ENCODE peak calls at places on chromosome 17, in five cellular contexts. F is H1, V is psoas muscle, W is mammary epithelial cell, C is right lobe of liver. O is an unnamed sample.
A peak's percentile ranks its signal among the peaks of the same experiment; 100 is the strongest.

GRCh38 chr17:71287246-71287828 is 833.5 kb upstream of the SOX9 start:
- DNase-seq in C (no peak), W (no peak), V (no peak), F (peak; percentile 46), O (no peak)

GRCh38 chr17:60229189-60229802 is 79.5 kb downstream of the CA4 start:
- DNase-seq in F (no peak), C (no peak), V (no peak), W (no peak), O (no peak)

GRCh38 chr17:57788710-57789109 is 43.6 kb upstream of the CCDC182 start:
- DNase-seq in W (no peak), C (no peak), V (no peak), F (no peak), O (no peak)

GRCh38 chr17:17300624-17301568 is 2.3 kb upstream of the NT5M start:
- DNase-seq in C (peak; percentile 45), V (peak; percentile 44), W (peak; percentile 26), F (peak; percentile 93), O (no peak)

GRCh38 chr17:61054430-61054829 is 345.2 kb upstream of the TBX2 start:
- DNase-seq in C (no peak), W (no peak), F (no peak), V (no peak), O (no peak)

GRCh38 chr17:63932008-63932561 is at the start of gene CD79B:
- DNase-seq in V (no peak), W (no peak), C (no peak), F (peak; percentile 45), O (no peak)

GRCh38 chr17:70810609-70811008 is 641.3 kb downstream of the KCNJ2 start:
- DNase-seq in W (no peak), V (no peak), F (no peak), C (no peak), O (no peak)

GRCh38 chr17:18254888-18255649 is 3.5 kb downstream of the FLII start:
- DNase-seq in C (no peak), V (no peak), W (no peak), F (no peak), O (no peak)

GRCh38 chr17:72358465-72358864 is 237.6 kb downstream of the SOX9 start:
- DNase-seq in W (peak; percentile 88), V (no peak), F (no peak), C (no peak), O (no peak)

GRCh38 chr17:48445248-48445620 is 15.2 kb upstream of the SKAP1 start:
- DNase-seq in F (no peak), V (no peak), W (no peak), C (no peak), O (no peak)

GRCh38 chr17:58969156-58969555 is 137.5 kb downstream of the TRIM37 start:
- DNase-seq in V (no peak), C (no peak), F (no peak), W (no peak), O (no peak)

GRCh38 chr17:40810505-40810904 is 10.7 kb upstream of the KRT28 start:
- DNase-seq in C (no peak), V (no peak), W (peak; percentile 92), F (no peak), O (no peak)

GRCh38 chr17:35713069-35713728 is 18.2 kb upstream of the RASL10B start:
- DNase-seq in W (no peak), V (peak; percentile 16), C (peak; percentile 70), F (no peak), O (no peak)

GRCh38 chr17:35715416-35715815 is 16.0 kb upstream of the RASL10B start:
- DNase-seq in V (no peak), F (no peak), W (no peak), C (no peak), O (no peak)

GRCh38 chr17:35714988-35715387 is 16.5 kb upstream of the RASL10B start:
- DNase-seq in C (no peak), W (no peak), V (no peak), F (no peak), O (no peak)

GRCh38 chr17:35716897-35717839 is 14.3 kb upstream of the RASL10B start:
- DNase-seq in F (no peak), V (no peak), C (no peak), W (no peak), O (no peak)

GRCh38 chr17:35716173-35716572 is 15.3 kb upstream of the RASL10B start:
- DNase-seq in F (no peak), W (no peak), V (no peak), C (no peak), O (no peak)
- H3K27ac ChIP-seq in F (no peak overlapping the region), W (no peak overlapping the region), V (peak overlapping the region; percentile 60), C (peak overlapping the region; percentile 37), O (no peak overlapping the region)

DNA sequence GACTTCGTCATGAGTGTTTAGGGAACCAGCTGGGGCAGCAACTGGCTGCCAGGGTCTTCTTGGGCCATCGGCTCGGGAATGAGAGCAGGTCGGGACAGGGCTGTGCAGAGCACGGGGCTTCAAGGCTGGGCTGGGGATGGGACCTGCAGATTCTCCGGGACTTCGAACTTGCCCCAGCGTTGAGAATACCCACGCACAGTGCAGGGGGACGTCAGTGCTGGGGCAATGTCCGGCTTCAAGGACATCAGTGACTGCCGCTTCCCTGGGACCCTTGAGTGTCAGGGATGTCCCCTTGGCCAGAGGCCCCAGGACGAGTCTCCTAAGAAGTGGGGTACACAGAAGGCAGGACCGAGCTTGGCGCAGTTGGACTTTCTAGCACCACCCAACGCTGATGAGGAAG is 76.3 kb downstream of the MGAT5B start:
- DNase-seq in W (no peak), C (no peak), V (no peak), F (no peak), O (no peak)
- H3K27ac ChIP-seq in W (no peak overlapping the region), C (no peak overlapping the region), V (no peak overlapping the region), F (no peak overlapping the region), O (no peak overlapping the region)

GRCh38 chr17:586920-587319 is 127.7 kb downstream of the VPS53 start:
- DNase-seq in C (no peak), W (no peak), V (no peak), F (no peak), O (no peak)
- H3K27ac ChIP-seq in C (no peak overlapping the region), W (no peak overlapping the region), V (no peak overlapping the region), F (no peak overlapping the region), O (no peak overlapping the region)

GRCh38 chr17:29089601-29090044 is 46.7 kb downstream of the PIPOX start:
- DNase-seq in F (no peak), W (no peak), C (no peak), V (peak; percentile 44), O (peak; percentile 80)

GRCh38 chr17:29094101-29094708 is 51.3 kb downstream of the PIPOX start:
- DNase-seq in V (no peak), C (no peak), W (no peak), F (no peak), O (no peak)

GRCh38 chr17:29090746-29091395 is 47.9 kb downstream of the PIPOX start:
- DNase-seq in W (no peak), F (no peak), V (no peak), C (no peak), O (no peak)

GRCh38 chr17:29093090-29093871 is 50.3 kb downstream of the PIPOX start:
- DNase-seq in W (no peak), C (no peak), V (no peak), F (no peak), O (no peak)

DNA sequence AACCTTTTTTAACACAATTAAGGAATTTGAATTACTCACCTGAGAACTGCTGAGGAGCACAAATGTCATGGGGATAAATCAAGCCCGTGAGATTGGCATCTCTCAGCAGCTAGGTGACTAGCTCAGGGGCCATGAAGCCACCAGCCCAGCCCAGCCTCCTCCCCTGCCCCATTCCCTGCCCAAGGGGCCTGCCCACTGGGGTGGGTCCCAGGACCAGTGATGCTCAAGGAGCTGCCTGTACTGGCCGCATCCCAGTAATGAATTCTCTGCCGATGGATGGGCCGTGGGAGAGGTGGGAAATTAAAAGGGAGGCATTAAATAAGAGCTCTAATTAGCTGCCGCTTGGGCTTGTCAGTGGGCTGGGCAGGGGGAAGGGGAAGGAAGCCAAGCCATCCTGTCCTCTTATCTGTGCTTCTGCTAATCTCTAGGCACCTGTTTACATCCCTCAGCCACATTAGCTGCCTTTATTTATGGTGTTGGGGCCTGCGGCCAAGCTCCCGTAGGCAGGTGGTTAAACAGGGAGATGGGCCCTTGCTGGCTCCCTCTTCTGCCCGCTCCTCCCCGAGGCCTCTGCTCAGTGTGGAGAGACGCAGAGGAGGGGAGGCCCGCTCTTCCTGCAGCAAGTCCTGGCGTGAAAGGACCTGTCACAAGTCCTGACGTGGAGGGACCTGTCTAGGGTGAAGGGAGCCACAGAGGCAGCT is 48.8 kb downstream of the PIPOX start:
- DNase-seq in C (no peak), F (no peak), W (no peak), V (no peak), O (peak; percentile 61)
- H3K27ac ChIP-seq in C (no peak overlapping the region), F (no peak overlapping the region), W (no peak overlapping the region), V (peak overlapping the region; percentile 46), O (peak overlapping the region; percentile 80)

DNA sequence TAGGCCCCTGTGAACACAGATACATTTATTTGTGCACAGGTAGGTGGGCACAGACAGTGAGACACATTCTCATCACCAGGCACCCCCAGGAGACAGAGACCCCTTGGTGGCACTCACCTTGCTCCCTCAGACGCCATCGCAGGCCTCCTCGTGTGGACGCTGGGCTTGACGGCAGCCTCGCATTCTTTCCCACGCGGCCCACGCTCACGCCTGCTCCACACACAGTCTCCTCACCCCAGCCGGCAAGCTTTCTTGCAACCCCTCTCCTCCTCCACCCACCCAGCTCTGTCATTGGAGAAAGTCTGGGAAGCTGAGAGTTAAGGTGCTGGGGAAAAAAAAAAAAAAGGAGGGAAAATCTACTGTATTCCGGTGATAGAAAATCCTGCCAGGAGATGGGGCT is 14.8 kb downstream of the SGCA start:
- DNase-seq in V (peak; percentile 8), F (no peak), W (no peak), C (no peak), O (no peak)
- H3K27ac ChIP-seq in V (no peak overlapping the region), F (no peak overlapping the region), W (no peak overlapping the region), C (no peak overlapping the region), O (no peak overlapping the region)

GRCh38 chr17:82371333-82372062 is at the start of gene UTS2R:
- DNase-seq in W (no peak), F (no peak), V (no peak), C (no peak), O (no peak)
- H3K27ac ChIP-seq in W (no peak within 1 kb of the TSS), F (no peak within 1 kb of the TSS), V (no peak within 1 kb of the TSS), C (no peak within 1 kb of the TSS), O (no peak within 1 kb of the TSS)

O was measured in dorsolateral prefrontal cortex.